ENCODE peak calls at places on chromosome 6, in nine cellular contexts. One of them, this sample, is unnamed.

GRCh38 chr6:16182428-16182827 is 53.5 kb downstream of the MYLIP start:
- ATAC-seq in upper lobe of left lung: no peak
- ATAC-seq in thoracic aorta: no peak
- ATAC-seq in left lung: no peak
- ATAC-seq in body of pancreas: no peak
- ATAC-seq in lower lobe of right lung: no peak
- ATAC-seq in heart right ventricle: no peak
- ATAC-seq in IMR-90: no peak
- ATAC-seq in upper lobe of right lung: no peak
- ATAC-seq in this sample: no peak

GRCh38 chr6:15322781-15323536 is 77.1 kb downstream of the JARID2 start:
- ATAC-seq in lower lobe of right lung: peak; percentile 39
- ATAC-seq in upper lobe of left lung: no peak
- ATAC-seq in left lung: peak; percentile 63
- ATAC-seq in body of pancreas: no peak
- ATAC-seq in upper lobe of right lung: peak; percentile 40
- ATAC-seq in heart right ventricle: no peak
- ATAC-seq in thoracic aorta: no peak
- ATAC-seq in IMR-90: peak; percentile 69
- ATAC-seq in this sample: no peak

GRCh38 chr6:136521430-136521829 is 28.8 kb downstream of the MAP7 start:
- ATAC-seq in upper lobe of right lung: no peak
- ATAC-seq in left lung: no peak
- ATAC-seq in thoracic aorta: no peak
- ATAC-seq in IMR-90: no peak
- ATAC-seq in upper lobe of left lung: no peak
- ATAC-seq in lower lobe of right lung: no peak
- ATAC-seq in heart right ventricle: no peak
- ATAC-seq in body of pancreas: no peak
- ATAC-seq in this sample: no peak

GRCh38 chr6:151431336-151431735 is 20.6 kb downstream of the RMND1 start:
- ATAC-seq in body of pancreas: no peak
- ATAC-seq in heart right ventricle: no peak
- ATAC-seq in left lung: no peak
- ATAC-seq in upper lobe of left lung: no peak
- ATAC-seq in thoracic aorta: no peak
- ATAC-seq in upper lobe of right lung: no peak
- ATAC-seq in IMR-90: peak; percentile 44
- ATAC-seq in lower lobe of right lung: no peak
- ATAC-seq in this sample: no peak

GRCh38 chr6:104003803-104004516 is 855.8 kb downstream of the HACE1 start:
- ATAC-seq in lower lobe of right lung: no peak
- ATAC-seq in heart right ventricle: no peak
- ATAC-seq in upper lobe of left lung: no peak
- ATAC-seq in IMR-90: no peak
- ATAC-seq in thoracic aorta: no peak
- ATAC-seq in body of pancreas: no peak
- ATAC-seq in upper lobe of right lung: no peak
- ATAC-seq in left lung: no peak
- ATAC-seq in this sample: no peak

GRCh38 chr6:45462190-45463134 is 84.7 kb upstream of the SUPT3H start:
- ATAC-seq in upper lobe of left lung: no peak
- ATAC-seq in left lung: no peak
- ATAC-seq in lower lobe of right lung: no peak
- ATAC-seq in heart right ventricle: no peak
- ATAC-seq in upper lobe of right lung: no peak
- ATAC-seq in IMR-90: no peak
- ATAC-seq in thoracic aorta: no peak
- ATAC-seq in body of pancreas: no peak
- ATAC-seq in this sample: no peak

GRCh38 chr6:64301307-64302236 is 666.0 kb downstream of the PHF3 start:
- ATAC-seq in upper lobe of left lung: no peak
- ATAC-seq in IMR-90: no peak
- ATAC-seq in thoracic aorta: no peak
- ATAC-seq in left lung: no peak
- ATAC-seq in lower lobe of right lung: no peak
- ATAC-seq in heart right ventricle: no peak
- ATAC-seq in body of pancreas: no peak
- ATAC-seq in upper lobe of right lung: no peak
- ATAC-seq in this sample: no peak

GRCh38 chr6:76448109-76448508 is 375.6 kb upstream of the IMPG1 start:
- ATAC-seq in lower lobe of right lung: no peak
- ATAC-seq in body of pancreas: no peak
- ATAC-seq in left lung: no peak
- ATAC-seq in upper lobe of right lung: no peak
- ATAC-seq in upper lobe of left lung: no peak
- ATAC-seq in heart right ventricle: no peak
- ATAC-seq in IMR-90: no peak
- ATAC-seq in thoracic aorta: no peak
- ATAC-seq in this sample: no peak

GRCh38 chr6:100948381-100949133 is 67.4 kb upstream of the ASCC3 start:
- ATAC-seq in heart right ventricle: no peak
- ATAC-seq in thoracic aorta: no peak
- ATAC-seq in IMR-90: peak; percentile 24
- ATAC-seq in upper lobe of right lung: no peak
- ATAC-seq in body of pancreas: no peak
- ATAC-seq in lower lobe of right lung: no peak
- ATAC-seq in upper lobe of left lung: no peak
- ATAC-seq in left lung: no peak
- ATAC-seq in this sample: no peak

GRCh38 chr6:90156861-90157260 is 139.8 kb downstream of the BACH2 start:
- ATAC-seq in upper lobe of right lung: no peak
- ATAC-seq in body of pancreas: no peak
- ATAC-seq in IMR-90: no peak
- ATAC-seq in upper lobe of left lung: no peak
- ATAC-seq in lower lobe of right lung: no peak
- ATAC-seq in left lung: no peak
- ATAC-seq in thoracic aorta: no peak
- ATAC-seq in heart right ventricle: no peak
- ATAC-seq in this sample: no peak

GRCh38 chr6:90157441-90157840 is 139.2 kb downstream of the BACH2 start:
- ATAC-seq in heart right ventricle: no peak
- ATAC-seq in left lung: no peak
- ATAC-seq in lower lobe of right lung: no peak
- ATAC-seq in body of pancreas: no peak
- ATAC-seq in upper lobe of right lung: no peak
- ATAC-seq in IMR-90: no peak
- ATAC-seq in upper lobe of left lung: no peak
- ATAC-seq in thoracic aorta: no peak
- ATAC-seq in this sample: no peak

GRCh38 chr6:90151827-90152449 is 144.7 kb downstream of the BACH2 start:
- ATAC-seq in heart right ventricle: no peak
- ATAC-seq in upper lobe of left lung: no peak
- ATAC-seq in IMR-90: no peak
- ATAC-seq in upper lobe of right lung: no peak
- ATAC-seq in body of pancreas: no peak
- ATAC-seq in thoracic aorta: no peak
- ATAC-seq in left lung: no peak
- ATAC-seq in lower lobe of right lung: no peak
- ATAC-seq in this sample: no peak

GRCh38 chr6:90154666-90155065 is 142.0 kb downstream of the BACH2 start:
- ATAC-seq in upper lobe of right lung: peak; percentile 51
- ATAC-seq in upper lobe of left lung: no peak
- ATAC-seq in body of pancreas: no peak
- ATAC-seq in heart right ventricle: no peak
- ATAC-seq in IMR-90: peak; percentile 14
- ATAC-seq in left lung: no peak
- ATAC-seq in thoracic aorta: no peak
- ATAC-seq in lower lobe of right lung: no peak
- ATAC-seq in this sample: no peak

GRCh38 chr6:90155114-90155513 is 141.5 kb downstream of the BACH2 start:
- ATAC-seq in upper lobe of left lung: no peak
- ATAC-seq in left lung: no peak
- ATAC-seq in body of pancreas: no peak
- ATAC-seq in thoracic aorta: no peak
- ATAC-seq in heart right ventricle: no peak
- ATAC-seq in lower lobe of right lung: no peak
- ATAC-seq in IMR-90: peak; percentile 59
- ATAC-seq in upper lobe of right lung: no peak
- ATAC-seq in this sample: peak; percentile 44
- H3K4me1 ChIP-seq in upper lobe of left lung: peaks cover 14% of the 10 kb centered on the region
- H3K4me1 ChIP-seq in left lung: peaks cover 12% of the 10 kb centered on the region
- H3K4me1 ChIP-seq in body of pancreas: no peaks in the 10 kb centered on the region
- H3K4me1 ChIP-seq in thoracic aorta: peaks cover 20% of the 10 kb centered on the region
- H3K4me1 ChIP-seq in heart right ventricle: peaks cover 12% of the 10 kb centered on the region
- H3K4me1 ChIP-seq in lower lobe of right lung: peaks cover 16% of the 10 kb centered on the region
- H3K4me1 ChIP-seq in IMR-90: peaks cover 12% of the 10 kb centered on the region
- H3K4me1 ChIP-seq in upper lobe of right lung: no peaks in the 10 kb centered on the region
- H3K4me1 ChIP-seq in this sample: peaks cover 6% of the 10 kb centered on the region

GRCh38 chr6:111057074-111057752 is 30.1 kb upstream of the SLC16A10 start:
- ATAC-seq in heart right ventricle: peak; percentile 28
- ATAC-seq in left lung: peak; percentile 96
- ATAC-seq in upper lobe of left lung: peak; percentile 75
- ATAC-seq in thoracic aorta: no peak
- ATAC-seq in upper lobe of right lung: peak; percentile 90
- ATAC-seq in body of pancreas: peak; percentile 93
- ATAC-seq in IMR-90: peak; percentile 94
- ATAC-seq in lower lobe of right lung: peak; percentile 81
- ATAC-seq in this sample: no peak
- TF ChIP-seq CTCF in heart right ventricle: peak; percentile 72
- TF ChIP-seq CTCF in left lung: peak; percentile 60
- TF ChIP-seq CTCF in upper lobe of left lung: peak; percentile 53
- TF ChIP-seq CTCF in thoracic aorta: peak; percentile 72
- TF ChIP-seq CTCF in upper lobe of right lung: peak; percentile 71
- TF ChIP-seq CTCF in body of pancreas: peak; percentile 81
- TF ChIP-seq CTCF in IMR-90: peak; percentile 73
- TF ChIP-seq CTCF in lower lobe of right lung: peak; percentile 65
- TF ChIP-seq CTCF in this sample: peak; percentile 57

DNA sequence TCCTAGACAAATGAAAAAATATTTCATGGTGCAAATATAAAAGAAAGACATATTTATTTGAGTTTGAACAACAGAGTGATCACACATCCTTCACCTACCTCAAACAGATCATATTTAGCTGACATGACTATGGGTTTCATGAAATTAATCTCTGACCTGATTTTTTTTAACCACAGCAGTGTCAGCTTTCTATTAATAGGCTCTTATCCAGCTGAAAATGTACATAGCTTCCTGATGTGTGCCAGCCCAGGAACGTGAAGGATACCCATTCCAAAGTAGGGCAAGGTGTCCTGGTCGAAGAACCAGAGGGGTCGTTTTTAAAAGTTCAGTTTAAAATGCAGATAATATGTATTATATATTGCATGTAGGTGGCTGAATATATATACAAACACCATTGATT is 19.8 kb downstream of the TRDN start:
- ATAC-seq in IMR-90: no peak
- ATAC-seq in body of pancreas: no peak
- ATAC-seq in heart right ventricle: peak; percentile 61
- ATAC-seq in thoracic aorta: no peak
- ATAC-seq in lower lobe of right lung: no peak
- ATAC-seq in upper lobe of right lung: no peak
- ATAC-seq in left lung: no peak
- ATAC-seq in upper lobe of left lung: no peak
- ATAC-seq in this sample: no peak
- H3K27ac ChIP-seq in IMR-90: no peak overlapping the region
- H3K27ac ChIP-seq in body of pancreas: no peak overlapping the region
- H3K27ac ChIP-seq in heart right ventricle: peak overlapping the region; percentile 71
- H3K27ac ChIP-seq in thoracic aorta: no peak overlapping the region
- H3K27ac ChIP-seq in lower lobe of right lung: no peak overlapping the region
- H3K27ac ChIP-seq in upper lobe of right lung: no peak overlapping the region
- H3K27ac ChIP-seq in left lung: no peak overlapping the region
- H3K27ac ChIP-seq in upper lobe of left lung: no peak overlapping the region
- H3K27ac ChIP-seq in this sample: no peak overlapping the region

DNA sequence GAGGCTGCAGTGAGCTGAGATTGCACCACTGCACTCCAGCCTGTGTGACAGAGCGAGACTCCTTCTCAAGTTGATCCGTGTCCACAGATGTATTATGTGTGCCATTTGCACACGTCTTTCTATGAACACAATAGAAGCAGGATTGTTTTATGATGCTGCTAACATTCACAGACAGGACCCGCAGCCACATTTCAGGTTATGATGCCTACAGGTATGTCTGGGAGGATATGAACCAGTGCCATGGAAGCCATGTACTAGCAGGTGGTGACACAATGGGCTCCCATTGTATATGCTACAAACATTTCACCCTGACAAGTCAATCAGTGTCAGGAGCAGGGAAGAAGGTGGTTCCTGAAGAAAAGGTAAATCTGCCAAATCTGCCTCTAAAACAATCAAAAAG is 4.3 kb downstream of the TRAM2 start:
- ATAC-seq in upper lobe of right lung: no peak
- ATAC-seq in IMR-90: no peak
- ATAC-seq in thoracic aorta: no peak
- ATAC-seq in left lung: no peak
- ATAC-seq in body of pancreas: no peak
- ATAC-seq in lower lobe of right lung: no peak
- ATAC-seq in upper lobe of left lung: no peak
- ATAC-seq in heart right ventricle: no peak
- ATAC-seq in this sample: no peak
- H3K4me1 ChIP-seq in upper lobe of right lung: peaks cover 59% of the 10 kb centered on the region
- H3K4me1 ChIP-seq in IMR-90: peaks cover 34% of the 10 kb centered on the region
- H3K4me1 ChIP-seq in thoracic aorta: peaks cover 81% of the 10 kb centered on the region
- H3K4me1 ChIP-seq in left lung: peaks cover 51% of the 10 kb centered on the region
- H3K4me1 ChIP-seq in body of pancreas: peaks cover 38% of the 10 kb centered on the region
- H3K4me1 ChIP-seq in lower lobe of right lung: peaks cover 78% of the 10 kb centered on the region
- H3K4me1 ChIP-seq in upper lobe of left lung: peaks cover 74% of the 10 kb centered on the region
- H3K4me1 ChIP-seq in heart right ventricle: peaks cover 90% of the 10 kb centered on the region
- H3K4me1 ChIP-seq in this sample: peaks cover 22% of the 10 kb centered on the region

GRCh38 chr6:166008441-166009369 is 158.9 kb downstream of the TBXT start:
- ATAC-seq in lower lobe of right lung: no peak
- ATAC-seq in heart right ventricle: no peak
- ATAC-seq in IMR-90: peak; percentile 54
- ATAC-seq in upper lobe of right lung: peak; percentile 13
- ATAC-seq in thoracic aorta: no peak
- ATAC-seq in left lung: peak; percentile 14
- ATAC-seq in body of pancreas: no peak
- ATAC-seq in upper lobe of left lung: peak; percentile 50
- ATAC-seq in this sample: peak; percentile 22
- TF ChIP-seq CTCF in lower lobe of right lung: no peak
- TF ChIP-seq CTCF in heart right ventricle: no peak
- TF ChIP-seq CTCF in IMR-90: peak; percentile 20
- TF ChIP-seq CTCF in upper lobe of right lung: no peak
- TF ChIP-seq CTCF in thoracic aorta: no peak
- TF ChIP-seq CTCF in left lung: no peak
- TF ChIP-seq CTCF in body of pancreas: no peak
- TF ChIP-seq CTCF in upper lobe of left lung: no peak
- TF ChIP-seq CTCF in this sample: no peak

DNA sequence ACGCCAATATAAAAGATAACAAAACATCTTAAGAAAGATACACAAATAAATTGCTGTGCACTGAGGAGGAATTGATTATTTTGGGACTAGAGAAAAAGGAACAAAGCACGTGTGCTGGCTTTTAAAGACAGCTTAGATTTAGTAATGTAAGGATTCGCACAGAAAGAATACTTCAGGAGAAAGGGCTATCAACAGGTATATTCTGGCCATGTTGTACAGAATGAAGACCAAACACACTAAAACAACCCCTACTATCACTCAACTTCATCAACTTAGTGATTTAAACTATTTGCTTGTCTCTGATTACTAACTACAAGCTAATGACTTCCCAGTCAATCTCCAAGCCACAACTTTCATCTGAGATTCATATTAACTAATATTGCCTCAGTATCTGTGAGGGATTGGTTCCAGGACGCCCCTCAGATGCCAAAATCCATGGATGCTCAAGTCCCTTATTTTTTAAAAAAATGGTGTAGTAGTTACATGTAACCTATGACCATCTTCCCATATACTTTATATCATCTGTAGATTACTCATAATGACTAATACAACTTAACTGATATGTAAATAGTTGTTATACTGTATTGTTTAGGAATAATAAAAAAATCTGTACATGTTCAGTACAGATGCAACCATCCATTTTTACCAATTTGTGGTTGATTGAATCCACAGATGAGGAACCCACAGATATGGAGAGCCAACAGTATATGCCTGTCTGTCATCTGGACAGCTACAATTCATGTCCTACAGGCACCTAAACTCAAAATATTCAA is 4.5 kb downstream of the DEK start:
- ATAC-seq in upper lobe of left lung: no peak
- ATAC-seq in IMR-90: no peak
- ATAC-seq in left lung: no peak
- ATAC-seq in body of pancreas: no peak
- ATAC-seq in lower lobe of right lung: no peak
- ATAC-seq in upper lobe of right lung: no peak
- ATAC-seq in thoracic aorta: no peak
- ATAC-seq in heart right ventricle: no peak
- ATAC-seq in this sample: no peak
- H3K27ac ChIP-seq in upper lobe of left lung: no peak overlapping the region
- H3K27ac ChIP-seq in IMR-90: no peak overlapping the region
- H3K27ac ChIP-seq in left lung: peak overlapping the region; percentile 78
- H3K27ac ChIP-seq in body of pancreas: no peak overlapping the region
- H3K27ac ChIP-seq in lower lobe of right lung: no peak overlapping the region
- H3K27ac ChIP-seq in upper lobe of right lung: no peak overlapping the region
- H3K27ac ChIP-seq in thoracic aorta: no peak overlapping the region
- H3K27ac ChIP-seq in heart right ventricle: no peak overlapping the region
- H3K27ac ChIP-seq in this sample: no peak overlapping the region

This sample was measured in gastroesophageal sphincter.